ENCODE peak calls at places on chromosomes 5 and 9, in four cellular contexts. One of them, this sample, is unnamed.

GRCh38 chr5:155735388-155735787 is 591.6 kb upstream of the SGCD start:
- DNase-seq in GM12878: no peak
- DNase-seq in K562: no peak
- DNase-seq in HepG2: no peak
- DNase-seq in this sample: no peak

GRCh38 chr9:36162211-36162610 is 7.0 kb upstream of the CCIN start:
- DNase-seq in GM12878: no peak
- DNase-seq in K562: no peak
- DNase-seq in HepG2: no peak
- DNase-seq in this sample: no peak

GRCh38 chr5:132136906-132137305 is 63.3 kb downstream of the CSF2 start:
- DNase-seq in GM12878: no peak
- DNase-seq in K562: no peak
- DNase-seq in HepG2: no peak
- DNase-seq in this sample: no peak

GRCh38 chr9:24657387-24657786 is 111.7 kb upstream of the IZUMO3 start:
- DNase-seq in GM12878: no peak
- DNase-seq in K562: no peak
- DNase-seq in HepG2: no peak
- DNase-seq in this sample: no peak

GRCh38 chr5:108900668-108901067 is 153.0 kb downstream of the FER start:
- DNase-seq in GM12878: no peak
- DNase-seq in K562: no peak
- DNase-seq in HepG2: peak
- DNase-seq in this sample: no peak

GRCh38 chr5:157903117-157903450 is 44.1 kb upstream of the CLINT1 start:
- DNase-seq in GM12878: no peak
- DNase-seq in K562: no peak
- DNase-seq in HepG2: no peak
- DNase-seq in this sample: no peak

GRCh38 chr9:123597926-123598556 is 242.0 kb downstream of the CRB2 start:
- DNase-seq in GM12878: no peak
- DNase-seq in K562: no peak
- DNase-seq in HepG2: peak
- DNase-seq in this sample: no peak

GRCh38 chr9:135334953-135335460 is 144.6 kb upstream of the PPP1R26 start:
- DNase-seq in GM12878: no peak
- DNase-seq in K562: no peak
- DNase-seq in HepG2: no peak
- DNase-seq in this sample: peak

GRCh38 chr5:137933491-137933911 is 44.2 kb downstream of the PKD2L2 start:
- DNase-seq in GM12878: no peak
- DNase-seq in K562: no peak
- DNase-seq in HepG2: no peak
- DNase-seq in this sample: no peak

GRCh38 chr9:131276107-131276888 is at the start of gene FAM78A:
- DNase-seq in GM12878: no peak
- DNase-seq in K562: peak
- DNase-seq in HepG2: no peak
- DNase-seq in this sample: peak

GRCh38 chr9:96383165-96383939 is at the start of gene SLC35D2:
- DNase-seq in GM12878: no peak
- DNase-seq in K562: peak
- DNase-seq in HepG2: peak
- DNase-seq in this sample: peak

GRCh38 chr9:129702563-129702962 is 37.1 kb downstream of the PRRX2 start:
- DNase-seq in GM12878: no peak
- DNase-seq in K562: no peak
- DNase-seq in HepG2: no peak
- DNase-seq in this sample: no peak

GRCh38 chr5:93476211-93476851 is 104.7 kb downstream of the NR2F1-AS1 start:
- DNase-seq in GM12878: no peak
- DNase-seq in K562: no peak
- DNase-seq in HepG2: no peak
- DNase-seq in this sample: no peak

GRCh38 chr5:14213813-14214585 is 70.9 kb downstream of the TRIO start:
- DNase-seq in GM12878: no peak
- DNase-seq in K562: no peak
- DNase-seq in HepG2: peak
- DNase-seq in this sample: no peak

GRCh38 chr5:179823937-179824744 is 3.4 kb downstream of the SQSTM1 start:
- DNase-seq in GM12878: no peak
- DNase-seq in K562: no peak
- DNase-seq in HepG2: no peak
- DNase-seq in this sample: no peak

GRCh38 chr5:2797981-2798380 is 46.5 kb upstream of the IRX2 start:
- DNase-seq in GM12878: no peak
- DNase-seq in K562: no peak
- DNase-seq in HepG2: no peak
- DNase-seq in this sample: no peak

GRCh38 chr5:91176288-91177016 is 206.7 kb downstream of the ARRDC3 start:
- DNase-seq in GM12878: no peak
- DNase-seq in K562: no peak
- DNase-seq in HepG2: no peak
- DNase-seq in this sample: no peak

GRCh38 chr5:45696206-45696836 is at the start of gene HCN1:
- DNase-seq in GM12878: no peak
- DNase-seq in K562: peak
- DNase-seq in HepG2: peak
- DNase-seq in this sample: peak

GRCh38 chr9:127392976-127393375 is 4.0 kb upstream of the SLC2A8 start:
- DNase-seq in GM12878: no peak
- DNase-seq in K562: no peak
- DNase-seq in HepG2: no peak
- DNase-seq in this sample: no peak

GRCh38 chr5:117652001-117652639 is 1077.5 kb upstream of the SEMA6A start:
- DNase-seq in GM12878: no peak
- DNase-seq in K562: no peak
- DNase-seq in HepG2: no peak
- DNase-seq in this sample: no peak

GRCh38 chr5:124410539-124410938 is 335.9 kb downstream of the ZNF608 start:
- DNase-seq in GM12878: peak
- DNase-seq in K562: no peak
- DNase-seq in HepG2: no peak
- DNase-seq in this sample: no peak

GRCh38 chr5:41115281-41115680 is 44.1 kb upstream of the MROH2B start:
- DNase-seq in GM12878: no peak
- DNase-seq in K562: no peak
- DNase-seq in HepG2: no peak
- DNase-seq in this sample: no peak

GRCh38 chr9:127943011-127943662 is 5.5 kb upstream of the DPM2 start:
- DNase-seq in GM12878: no peak
- DNase-seq in K562: no peak
- DNase-seq in HepG2: no peak
- DNase-seq in this sample: no peak

GRCh38 chr5:81268797-81269196 is 32.6 kb upstream of the ZCCHC9 start:
- DNase-seq in GM12878: no peak
- DNase-seq in K562: no peak
- DNase-seq in HepG2: peak
- DNase-seq in this sample: no peak

GRCh38 chr5:10424124-10424731 is 17.5 kb upstream of the ROPN1L start:
- DNase-seq in GM12878: no peak
- DNase-seq in K562: no peak
- DNase-seq in HepG2: peak
- DNase-seq in this sample: peak

GRCh38 chr9:36676823-36677521 is 104.3 kb downstream of the MELK start:
- DNase-seq in GM12878: no peak
- DNase-seq in K562: no peak
- DNase-seq in HepG2: no peak
- DNase-seq in this sample: no peak

GRCh38 chr5:78661691-78662090 is 13.1 kb upstream of the LHFPL2 start:
- DNase-seq in GM12878: peak
- DNase-seq in K562: no peak
- DNase-seq in HepG2: no peak
- DNase-seq in this sample: no peak
- TF ChIP-seq NR2C2 in GM12878: no peak
- TF ChIP-seq NR2C2 in K562: no peak
- TF ChIP-seq NR2C2 in HepG2: no peak
- TF ChIP-seq NR2C2 in this sample: no peak

DNA sequence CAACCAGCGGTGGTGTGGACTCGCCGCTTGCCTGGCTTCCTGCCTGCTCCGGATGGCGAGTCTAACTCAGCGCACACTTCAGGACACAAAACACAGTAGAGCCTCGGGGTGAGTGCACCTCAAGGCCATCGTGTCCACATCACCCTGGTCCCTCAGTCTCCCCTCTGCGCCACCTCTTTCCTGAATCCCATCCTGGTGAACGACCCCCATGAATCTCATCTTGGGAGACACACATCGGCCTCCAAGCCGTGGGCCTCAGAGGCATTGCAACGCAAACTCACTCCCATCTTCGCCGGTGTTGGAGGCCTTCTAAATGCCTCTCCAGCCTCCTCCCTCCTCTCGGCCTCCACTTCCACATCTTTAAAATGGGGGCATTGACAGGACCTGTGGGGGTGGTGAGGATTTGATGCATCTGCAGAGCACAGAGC is 124.3 kb downstream of the COL23A1 start:
- DNase-seq in GM12878: no peak
- DNase-seq in K562: no peak
- DNase-seq in HepG2: no peak
- DNase-seq in this sample: no peak
- TF ChIP-seq NR2C2 in GM12878: no peak
- TF ChIP-seq NR2C2 in K562: no peak
- TF ChIP-seq NR2C2 in HepG2: no peak
- TF ChIP-seq NR2C2 in this sample: no peak

GRCh38 chr5:122515709-122516431 is 203.8 kb downstream of the SNCAIP start:
- DNase-seq in GM12878: no peak
- DNase-seq in K562: peak
- DNase-seq in HepG2: peak
- DNase-seq in this sample: peak
- TF ChIP-seq NR2C2 in GM12878: no peak
- TF ChIP-seq NR2C2 in K562: no peak
- TF ChIP-seq NR2C2 in HepG2: no peak
- TF ChIP-seq NR2C2 in this sample: no peak

DNA sequence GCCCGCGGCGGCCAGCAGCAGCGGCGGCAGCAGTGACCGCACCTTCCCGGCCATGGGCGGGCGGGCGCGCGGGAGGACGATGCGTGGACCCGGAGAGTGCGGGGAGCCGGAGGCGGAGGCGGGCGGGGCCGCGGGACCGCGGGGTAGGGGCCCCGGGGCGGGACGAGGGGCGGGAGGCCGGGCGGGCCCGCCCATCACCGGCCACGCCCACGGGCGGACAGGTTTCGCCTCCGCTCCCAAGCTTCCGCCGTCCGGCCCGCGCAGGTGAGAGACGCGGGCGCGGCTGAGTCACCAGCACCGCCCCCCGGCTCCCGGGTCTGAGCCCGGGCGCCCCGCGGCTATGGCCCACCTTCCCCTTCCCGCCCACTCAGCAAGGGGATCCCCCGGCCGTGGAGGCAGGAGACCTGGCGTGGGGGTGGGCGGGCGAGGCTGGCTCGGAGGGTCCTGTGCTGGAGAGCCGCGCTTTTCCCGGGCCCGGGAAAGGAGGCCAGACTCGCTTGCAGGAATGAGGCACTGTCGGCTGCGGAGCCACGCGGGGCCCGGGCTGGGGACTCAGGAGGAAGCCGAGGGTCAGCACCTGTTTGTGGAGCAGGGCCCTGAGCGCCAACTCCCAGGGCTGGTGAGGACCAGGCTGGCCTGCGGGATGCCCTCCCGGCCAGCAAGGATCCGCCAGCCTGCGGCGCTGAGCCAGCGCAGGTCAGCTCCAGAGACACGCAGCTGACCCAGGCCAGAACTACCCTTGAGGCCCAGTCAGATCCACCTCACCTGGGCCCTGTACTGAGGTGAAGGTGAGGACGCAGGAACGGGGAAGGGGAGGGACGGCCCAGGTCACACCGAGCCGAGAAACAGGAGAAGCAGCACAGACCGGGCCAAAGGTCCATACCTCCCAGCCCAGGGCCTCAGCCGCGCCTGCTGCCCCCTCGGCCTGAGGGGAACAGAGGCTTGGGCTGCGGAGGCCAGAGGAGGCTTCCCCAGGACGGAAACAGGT is at the start of gene ENTPD2:
- DNase-seq in GM12878: no peak
- DNase-seq in K562: peak
- DNase-seq in HepG2: peak
- DNase-seq in this sample: peak
- TF ChIP-seq NR2C2 in GM12878: no peak
- TF ChIP-seq NR2C2 in K562: no peak
- TF ChIP-seq NR2C2 in HepG2: no peak
- TF ChIP-seq NR2C2 in this sample: no peak

DNA sequence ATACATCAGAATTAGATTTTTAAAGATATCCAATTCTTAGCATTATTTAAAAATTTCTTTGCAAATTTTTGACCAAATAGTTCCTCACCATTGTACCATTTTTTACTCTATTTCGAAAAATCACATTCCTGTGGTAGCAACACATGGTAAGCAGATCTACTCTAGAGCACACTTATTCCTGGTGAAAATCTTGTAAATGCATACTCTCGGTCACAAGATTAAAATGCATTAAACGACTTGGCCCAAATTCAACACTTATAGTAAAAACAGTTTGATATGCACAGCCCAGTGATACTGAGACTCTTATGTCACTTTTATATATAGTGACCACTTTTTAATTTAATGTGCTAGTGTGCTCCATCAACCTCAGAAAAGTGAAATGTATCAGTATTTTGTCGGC is 208.8 kb upstream of the TARS1 start:
- DNase-seq in GM12878: no peak
- DNase-seq in K562: no peak
- DNase-seq in HepG2: no peak
- DNase-seq in this sample: no peak
- TF ChIP-seq NR2C2 in GM12878: no peak
- TF ChIP-seq NR2C2 in K562: no peak
- TF ChIP-seq NR2C2 in HepG2: no peak
- TF ChIP-seq NR2C2 in this sample: no peak

This sample was measured in WTC11.